ENCODE peak calls at places on chromosomes 5 and 9, in six cellular contexts. Q is ecto neural progenitor cell; X is NCI-H2081 treated with DMSO at 0.1 percent for 48 hours; K is activated T-helper 1 cell treated with anti-CD3 and anti-CD28 coated beads, Interleukin-12 subunit alpha, Interleukin-12 subunit beta, Interleukin-2, Interleukin-4 antibody, amounts not matched to agents 30 ng/mL and 10 ng/mL and 1 ng/mL, durations not matched to agents 14 hours and 24 hours and 36 hours; M is PC-3; L is right cardiac atrium. R is an unnamed sample.

GRCh38 chr5:104859437-104859836 is 1296.8 kb upstream of the NUDT12 start:
- DNase-seq in Q (no peak), X (no peak), K (no peak), M (no peak), L (no peak), R (no peak)

GRCh38 chr5:140868721-140869554 is at the start of gene PCDHA11:
- DNase-seq in Q (peak; percentile 44), X (no peak), K (no peak), M (no peak), L (no peak), R (no peak)

GRCh38 chr5:151924564-151925395 is at the start of gene GLRA1:
- DNase-seq in Q (peak; percentile 90), X (no peak), K (peak; percentile 26), M (peak; percentile 55), L (peak; percentile 84), R (peak; percentile 70)

GRCh38 chr5:177473461-177473991 is at the start of gene DBN1:
- DNase-seq in Q (peak; percentile 80), X (no peak), K (no peak), M (peak; percentile 61), L (peak; percentile 86), R (peak; percentile 27)

GRCh38 chr5:133848306-133848924 is 120.0 kb downstream of the C5orf15 start:
- DNase-seq in Q (peak; percentile 36), X (no peak), K (no peak), M (peak; percentile 84), L (no peak), R (no peak)

GRCh38 chr5:142740474-142740873 is 29.7 kb upstream of the ARHGAP26 start:
- DNase-seq in Q (no peak), X (no peak), K (no peak), M (peak; percentile 85), L (no peak), R (no peak)

GRCh38 chr5:20832204-20833080 is 844.4 kb upstream of the CDH18 start:
- DNase-seq in Q (no peak), X (no peak), K (no peak), M (no peak), L (no peak), R (peak; percentile 74)

GRCh38 chr9:111232997-111233790 is 96.8 kb downstream of the OR2K2 start:
- DNase-seq in Q (no peak), X (no peak), K (no peak), M (peak; percentile 2), L (peak; percentile 64), R (no peak)

GRCh38 chr9:72614057-72614456 is 92.6 kb downstream of the TMC1 start:
- DNase-seq in Q (no peak), X (no peak), K (no peak), M (no peak), L (no peak), R (no peak)

GRCh38 chr5:12399868-12400267 is 495.6 kb upstream of the CTNND2 start:
- DNase-seq in Q (no peak), X (no peak), K (no peak), M (no peak), L (no peak), R (no peak)